ENCODE peak calls at places on chromosomes 11 and 22, in seven cellular contexts. G, I, C, M, X, Q and O are unnamed samples.

GRCh38 chr11:77879218-77879617 is 58.3 kb downstream of the AAMDC start:
- DNase-seq in G (peak; percentile 67), I (no peak), C (no peak), M (no peak), X (no peak), Q (peak; percentile 68), O (peak; percentile 42)

GRCh38 chr22:37762389-37762836 is 45.3 kb upstream of the GCAT start:
- DNase-seq in G (no peak), I (no peak), C (no peak), M (no peak), X (no peak), Q (no peak), O (no peak)

GRCh38 chr11:129538323-129538722 is 162.7 kb downstream of the BARX2 start:
- DNase-seq in G (no peak), I (no peak), C (no peak), M (no peak), X (no peak), Q (no peak), O (no peak)

GRCh38 chr11:9760180-9760550 is 96.3 kb downstream of the SWAP70 start:
- DNase-seq in G (peak; percentile 96), I (no peak), C (peak; percentile 82), M (no peak), X (peak; percentile 64), Q (peak; percentile 97), O (no peak)

GRCh38 chr11:125871391-125872137 is 15.9 kb upstream of the HYLS1 start:
- DNase-seq in G (no peak), I (peak; percentile 53), C (no peak), M (peak; percentile 65), X (peak; percentile 37), Q (peak; percentile 71), O (peak; percentile 72)

GRCh38 chr22:41555325-41555724 is 5.5 kb upstream of the CSDC2 start:
- DNase-seq in G (peak; percentile 77), I (no peak), C (no peak), M (no peak), X (no peak), Q (peak; percentile 67), O (peak; percentile 71)

GRCh38 chr11:119356349-119357031 is 10.0 kb upstream of the MFRP start:
- DNase-seq in G (peak; percentile 92), I (peak; percentile 67), C (no peak), M (peak; percentile 95), X (peak; percentile 85), Q (peak; percentile 80), O (peak; percentile 90)

GRCh38 chr22:17303840-17304779 is 65.2 kb upstream of the CECR2 start:
- DNase-seq in G (no peak), I (no peak), C (no peak), M (no peak), X (peak; percentile 21), Q (no peak), O (no peak)

GRCh38 chr11:32087602-32088001 is 3.3 kb upstream of the RCN1 start:
- DNase-seq in G (no peak), I (no peak), C (no peak), M (no peak), X (no peak), Q (peak; percentile 83), O (no peak)
- H3K4me3 ChIP-seq in G (no peak overlapping the region), I (peak overlapping the region; percentile 38), C (peak overlapping the region; percentile 61), M (no peak overlapping the region), X (no peak overlapping the region), Q (no peak overlapping the region), O (no peak overlapping the region)

GRCh38 chr11:122246885-122247284 is 130.9 kb upstream of the BLID start:
- DNase-seq in G (no peak), I (no peak), C (no peak), M (no peak), X (no peak), Q (no peak), O (no peak)

GRCh38 chr11:122248939-122249338 is 132.9 kb upstream of the BLID start:
- DNase-seq in G (no peak), I (no peak), C (no peak), M (no peak), X (no peak), Q (no peak), O (no peak)

GRCh38 chr11:122242731-122243130 is 126.7 kb upstream of the BLID start:
- DNase-seq in G (no peak), I (peak; percentile 55), C (no peak), M (no peak), X (no peak), Q (no peak), O (no peak)

GRCh38 chr11:122253541-122254317 is 137.7 kb upstream of the BLID start:
- DNase-seq in G (no peak), I (no peak), C (no peak), M (no peak), X (no peak), Q (peak; percentile 53), O (no peak)

GRCh38 chr11:122248130-122248529 is 132.1 kb upstream of the BLID start:
- DNase-seq in G (no peak), I (no peak), C (no peak), M (no peak), X (no peak), Q (no peak), O (no peak)
- TF ChIP-seq CTCF in G (no peak), I (no peak), C (no peak), M (no peak), X (no peak), Q (no peak), O (no peak)

GRCh38 chr11:1733716-1734351 is 16.6 kb downstream of the IFITM10 start:
- DNase-seq in G (no peak), I (no peak), C (no peak), M (no peak), X (no peak), Q (no peak), O (no peak)

GRCh38 chr11:1734571-1735081 is 15.8 kb downstream of the IFITM10 start:
- DNase-seq in G (no peak), I (no peak), C (no peak), M (no peak), X (no peak), Q (no peak), O (no peak)

GRCh38 chr11:1733009-1733715 is 17.2 kb downstream of the IFITM10 start:
- DNase-seq in G (no peak), I (no peak), C (no peak), M (no peak), X (no peak), Q (no peak), O (no peak)

GRCh38 chr11:1731451-1732059 is 18.8 kb downstream of the IFITM10 start:
- DNase-seq in G (no peak), I (no peak), C (no peak), M (no peak), X (no peak), Q (no peak), O (no peak)

GRCh38 chr11:1732421-1733008 is 17.9 kb downstream of the IFITM10 start:
- DNase-seq in G (no peak), I (no peak), C (no peak), M (no peak), X (no peak), Q (no peak), O (no peak)
- H3K4me1 ChIP-seq in G (no peaks in the 10 kb centered on the region), I (no peaks in the 10 kb centered on the region), C (no peaks in the 10 kb centered on the region), M (peaks cover 38% of the 10 kb centered on the region), X (no peaks in the 10 kb centered on the region), Q (no peaks in the 10 kb centered on the region), O (no peaks in the 10 kb centered on the region)

GRCh38 chr11:118153516-118153915 is 893 bp upstream of the SCN4B start:
- DNase-seq in G (no peak), I (no peak), C (no peak), M (no peak), X (no peak), Q (no peak), O (no peak)
- H3K4me3 ChIP-seq in G (no peak overlapping the region), I (no peak overlapping the region), C (peak overlapping the region; percentile 78), M (peak overlapping the region; percentile 63), X (peak overlapping the region; percentile 65), Q (peak overlapping the region; percentile 54), O (no peak overlapping the region)

GRCh38 chr22:20099099-20099711 is 16.7 kb upstream of the RANBP1 start:
- DNase-seq in G (no peak), I (no peak), C (no peak), M (no peak), X (no peak), Q (no peak), O (no peak)

GRCh38 chr22:20106205-20106848 is 9.6 kb upstream of the RANBP1 start:
- DNase-seq in G (no peak), I (no peak), C (no peak), M (no peak), X (no peak), Q (no peak), O (no peak)

GRCh38 chr22:20105456-20106204 is 10.3 kb upstream of the RANBP1 start:
- DNase-seq in G (no peak), I (no peak), C (no peak), M (no peak), X (no peak), Q (no peak), O (no peak)

GRCh38 chr22:20101638-20102037 is 14.3 kb upstream of the RANBP1 start:
- DNase-seq in G (no peak), I (no peak), C (no peak), M (no peak), X (no peak), Q (no peak), O (peak; percentile 7)

DNA sequence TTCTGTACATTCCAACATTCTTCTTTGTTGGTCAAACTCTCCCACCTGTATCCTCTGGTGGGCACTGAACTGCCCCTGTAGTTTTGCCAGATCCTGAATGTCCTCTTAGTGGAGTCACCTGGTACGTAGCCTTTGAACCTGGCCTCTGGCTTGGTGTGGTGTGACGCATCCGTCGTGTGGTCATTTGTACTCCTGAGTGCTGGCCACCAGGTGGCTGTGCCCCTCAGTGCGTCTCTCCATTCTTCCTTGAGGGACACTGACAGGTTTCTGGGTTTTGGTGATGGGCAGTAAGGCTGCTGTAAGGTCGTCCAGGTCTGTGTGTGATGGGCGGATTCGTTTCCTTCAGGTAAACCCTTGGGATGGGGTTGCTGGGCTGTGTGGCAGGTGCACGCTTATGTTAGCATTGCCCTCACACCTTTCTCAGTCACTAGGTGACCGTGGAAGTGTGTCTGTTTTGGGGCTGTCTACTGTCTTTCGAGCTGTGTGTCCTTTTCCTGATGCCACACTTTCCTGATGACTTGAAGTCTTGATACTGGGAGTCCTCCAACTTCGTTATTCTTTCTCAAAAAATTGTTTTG is 13.6 kb upstream of the RANBP1 start:
- DNase-seq in G (no peak), I (no peak), C (no peak), M (no peak), X (no peak), Q (no peak), O (no peak)
- TF ChIP-seq CTCF in G (no peak), I (peak; percentile 3), C (no peak), M (no peak), X (no peak), Q (no peak), O (peak; percentile 27)

DNA sequence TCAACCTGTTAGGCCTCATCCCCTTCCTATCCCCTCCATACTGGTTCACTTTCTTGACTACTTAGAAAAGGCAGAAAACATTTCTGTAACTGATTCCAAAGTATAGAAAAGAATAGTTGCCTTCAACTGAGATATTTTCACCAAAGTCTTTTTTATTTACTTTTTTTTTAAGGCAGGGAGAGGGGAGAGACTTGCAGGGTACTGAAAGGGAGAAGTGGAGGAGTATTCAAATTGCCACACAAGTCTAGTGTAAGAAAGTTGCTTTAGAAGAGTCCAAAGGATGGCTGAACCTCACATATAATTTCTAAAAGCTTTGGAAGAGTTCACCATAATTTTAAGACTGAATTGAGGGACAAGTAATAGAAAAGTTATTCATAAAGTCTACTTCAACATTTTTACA is 6.3 kb downstream of the PHF21A start:
- DNase-seq in G (no peak), I (no peak), C (no peak), M (no peak), X (no peak), Q (no peak), O (no peak)
- H3K4me1 ChIP-seq in G (no peaks in the 10 kb centered on the region), I (peaks cover 9% of the 10 kb centered on the region), C (peaks cover 33% of the 10 kb centered on the region), M (peaks cover 15% of the 10 kb centered on the region), X (peaks cover 81% of the 10 kb centered on the region), Q (peaks cover 56% of the 10 kb centered on the region), O (no peaks in the 10 kb centered on the region)

GRCh38 chr11:46618789-46619188 is 1.4 kb downstream of the ATG13 start:
- DNase-seq in G (no peak), I (no peak), C (no peak), M (no peak), X (peak; percentile 37), Q (no peak), O (no peak)
- H3K4me3 ChIP-seq in G (peak overlapping the region; percentile 99), I (peak overlapping the region; percentile 2), C (peak overlapping the region; percentile 99), M (no peak overlapping the region), X (peak overlapping the region; percentile 87), Q (peak overlapping the region; percentile 95), O (no peak overlapping the region)